ENCODE peak calls at places on chromosomes 2 and 18, in five cellular contexts. A is transverse colon, S is sigmoid colon, X is adrenal gland, V is A549. C is an unnamed sample.
A peak's percentile ranks its signal among the peaks of the same experiment; 100 is the strongest.

GRCh38 chr2:149926149-149926548 is 338.6 kb upstream of the MMADHC start:
- DNase-seq in A (no peak), S (no peak), X (no peak), V (no peak), C (no peak)

GRCh38 chr2:98063289-98063688 is 23.7 kb upstream of the VWA3B start:
- DNase-seq in A (no peak), S (no peak), X (no peak), V (no peak), C (no peak)

GRCh38 chr2:186950694-186951093 is 101.7 kb upstream of the ZSWIM2 start:
- DNase-seq in A (no peak), S (no peak), X (no peak), V (no peak), C (no peak)

GRCh38 chr2:165646321-165646801 is 147.7 kb downstream of the GALNT3 start:
- DNase-seq in A (no peak), S (no peak), X (no peak), V (no peak), C (no peak)

GRCh38 chr2:172985139-172985874 is 90.3 kb upstream of the MAP3K20 start:
- DNase-seq in A (no peak), S (no peak), X (peak; percentile 39), V (peak; percentile 78), C (no peak)

GRCh38 chr18:56199580-56200320 is 438.6 kb downstream of the TXNL1 start:
- DNase-seq in A (no peak), S (no peak), X (no peak), V (no peak), C (no peak)

GRCh38 chr2:130353291-130354134 is 2.3 kb upstream of the PTPN18 start:
- DNase-seq in A (no peak), S (peak; percentile 54), X (no peak), V (no peak), C (no peak)

GRCh38 chr18:59155140-59155539 is 15.5 kb downstream of the SEC11C start:
- DNase-seq in A (no peak), S (no peak), X (no peak), V (no peak), C (no peak)

GRCh38 chr2:173355132-173355865 is 627 bp downstream of the CDCA7 start:
- DNase-seq in A (peak; percentile 47), S (no peak), X (peak; percentile 14), V (peak; percentile 49), C (peak; percentile 30)

DNA sequence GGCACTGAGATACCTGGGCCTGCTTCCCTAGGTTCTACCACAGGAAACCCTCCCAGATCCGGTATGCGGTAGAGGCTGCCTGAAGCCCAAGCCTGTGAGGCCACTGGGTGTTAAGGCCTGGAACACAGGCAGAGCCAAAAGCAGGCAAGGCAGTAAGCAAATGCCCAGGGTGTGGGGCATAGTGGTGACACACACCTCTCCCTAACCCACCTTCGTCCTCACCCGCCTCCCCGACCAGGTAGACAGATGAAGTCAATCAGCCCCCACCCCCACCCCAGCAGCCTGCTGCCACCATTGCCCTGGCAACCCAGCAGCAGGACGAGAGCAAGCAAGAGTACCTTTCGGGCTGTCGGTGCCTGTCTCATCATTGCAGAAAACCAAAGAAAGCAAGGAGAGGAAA is 6.1 kb downstream of the DCTN1 start:
- DNase-seq in A (no peak), S (no peak), X (no peak), V (no peak), C (no peak)
- H3K4me3 ChIP-seq in A (peak overlapping the region; percentile 33), S (peak overlapping the region; percentile 36), X (peak overlapping the region; percentile 43), V (no peak overlapping the region), C (peak overlapping the region; percentile 23)

GRCh38 chr2:64652231-64653173 is 1.2 kb downstream of the SERTAD2 start:
- DNase-seq in A (peak; percentile 59), S (peak; percentile 83), X (no peak), V (peak; percentile 51), C (peak; percentile 44)
- TF ChIP-seq POLR2A in A (peak; percentile 15), S (no peak), X (no peak), V (no peak), C (peak; percentile 21)

GRCh38 chr2:36456227-36456788 is 100.7 kb downstream of the CRIM1 start:
- DNase-seq in A (peak; percentile 55), S (peak; percentile 80), X (peak; percentile 32), V (no peak), C (peak; percentile 47)
- H3K4me3 ChIP-seq in A (no peak overlapping the region), S (no peak overlapping the region), X (no peak overlapping the region), V (no peak overlapping the region), C (no peak overlapping the region)

DNA sequence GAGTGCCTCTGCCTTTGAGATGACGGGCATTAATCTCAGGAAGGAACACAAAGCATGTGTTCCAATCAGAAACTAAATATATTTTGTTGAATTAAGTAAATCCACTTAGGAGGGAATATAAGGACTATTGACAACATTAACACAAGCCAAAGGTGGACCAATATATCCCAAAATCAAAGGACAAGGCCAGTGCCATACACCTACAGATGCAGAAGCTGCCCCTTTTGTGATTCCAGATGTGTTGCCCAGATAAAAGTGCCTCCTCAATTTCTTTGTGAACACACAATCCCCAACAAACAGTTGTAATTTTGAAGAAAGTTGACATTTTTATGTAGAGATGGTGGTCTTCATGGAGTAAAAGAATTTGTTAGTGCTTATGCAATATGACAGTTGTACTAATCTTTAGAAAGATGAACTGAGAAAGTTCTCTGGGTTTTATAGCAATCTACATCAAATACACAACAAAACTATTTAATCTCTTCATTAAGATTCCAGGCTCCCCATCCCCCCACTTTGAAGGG is 36.8 kb downstream of the PTCD3 start:
- DNase-seq in A (no peak), S (no peak), X (no peak), V (no peak), C (no peak)
- TF ChIP-seq POLR2A in A (no peak), S (no peak), X (no peak), V (no peak), C (no peak)

GRCh38 chr2:141694180-141694579 is 436.6 kb downstream of the LRP1B start:
- DNase-seq in A (no peak), S (no peak), X (no peak), V (no peak), C (no peak)
- H3K4me3 ChIP-seq in A (no peak overlapping the region), S (no peak overlapping the region), X (no peak overlapping the region), V (no peak overlapping the region), C (no peak overlapping the region)

GRCh38 chr2:118721817-118722551 is 125.5 kb downstream of the EN1 start:
- DNase-seq in A (no peak), S (no peak), X (no peak), V (no peak), C (no peak)

GRCh38 chr2:118722976-118723375 is 124.5 kb downstream of the EN1 start:
- DNase-seq in A (no peak), S (no peak), X (no peak), V (no peak), C (no peak)

GRCh38 chr2:118718921-118719320 is 128.5 kb downstream of the EN1 start:
- DNase-seq in A (no peak), S (no peak), X (no peak), V (no peak), C (no peak)

GRCh38 chr2:118723394-118723793 is 124.1 kb downstream of the EN1 start:
- DNase-seq in A (no peak), S (no peak), X (no peak), V (no peak), C (no peak)

DNA sequence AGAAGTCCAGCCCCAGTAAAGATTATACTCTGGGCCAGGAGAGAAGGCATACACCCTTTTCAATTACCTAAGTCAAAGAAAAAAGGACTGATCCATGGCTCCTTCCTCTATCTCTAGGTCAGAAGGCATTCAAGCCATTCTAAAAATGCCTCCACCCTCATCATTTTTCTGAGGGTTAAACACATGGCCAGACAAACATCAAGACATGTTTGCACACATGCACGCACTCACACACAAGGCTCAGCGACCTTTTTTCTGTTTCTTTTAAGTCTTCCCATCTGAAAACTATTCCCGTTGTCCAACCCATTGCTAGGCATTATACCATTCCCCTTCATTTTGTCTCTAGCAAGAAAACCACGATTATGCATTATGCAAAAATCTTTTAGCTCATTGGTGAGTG is 126.6 kb downstream of the EN1 start:
- DNase-seq in A (no peak), S (no peak), X (no peak), V (no peak), C (no peak)
- TF ChIP-seq POLR2A in A (no peak), S (no peak), X (no peak), V (no peak), C (no peak)

DNA sequence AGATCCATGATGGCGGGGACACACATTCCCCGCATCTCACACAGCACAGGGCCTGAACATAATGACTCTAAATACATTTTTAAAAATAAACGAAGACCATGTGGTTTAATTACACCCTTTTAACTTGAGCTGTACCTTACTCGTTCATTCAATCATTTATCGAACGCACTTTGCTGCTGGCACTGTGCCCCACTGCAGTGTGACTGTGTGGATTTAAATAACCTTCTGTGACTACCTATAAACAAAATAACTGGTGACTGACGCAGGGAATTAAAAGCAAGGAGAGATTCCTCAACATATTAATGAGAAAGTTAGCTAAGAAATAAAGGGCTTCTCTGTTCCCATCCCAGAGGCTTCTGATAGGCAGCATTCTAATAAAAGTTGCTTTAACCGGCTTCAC is 10.9 kb upstream of the FZD7 start:
- DNase-seq in A (no peak), S (no peak), X (no peak), V (no peak), C (no peak)
- H3K4me3 ChIP-seq in A (no peak overlapping the region), S (no peak overlapping the region), X (no peak overlapping the region), V (no peak overlapping the region), C (no peak overlapping the region)

C was measured in uterus.